ENCODE peak calls at places on chromosomes 11 and 22, in nine cellular contexts. O is suprapubic skin, Z is HepG2, E is sigmoid colon, K is transverse colon, I is H1, T is GM12878, H is K562, R is upper lobe of left lung. Y is an unnamed sample.

GRCh38 chr22:32446321-32446720 is 17.9 kb downstream of the BPIFC start:
- DNase-seq in K (no peak), I (no peak), E (no peak), H (no peak), O (no peak), Z (no peak), T (no peak), R (no peak), Y (no peak)

GRCh38 chr11:23632293-23632692 is 772.0 kb upstream of the CCDC179 start:
- DNase-seq in Z (no peak), K (no peak), R (no peak), O (no peak), I (no peak), H (no peak), T (no peak), E (no peak), Y (no peak)

GRCh38 chr11:84564180-84564866 is 1062.8 kb downstream of the DLG2 start:
- DNase-seq in H (peak; percentile 27), T (no peak), Z (peak; percentile 77), K (peak; percentile 51), O (no peak), R (no peak), E (no peak), I (no peak), Y (peak; percentile 27)

GRCh38 chr11:60739114-60739513 is 14.6 kb downstream of the MS4A18 start:
- DNase-seq in I (peak; percentile 57), R (no peak), Z (no peak), H (peak; percentile 21), T (no peak), E (no peak), K (no peak), O (no peak), Y (no peak)

GRCh38 chr22:46031066-46031465 is 54.1 kb upstream of the WNT7B start:
- DNase-seq in Z (no peak), E (peak; percentile 46), T (no peak), K (no peak), R (no peak), H (no peak), I (no peak), O (peak; percentile 59), Y (no peak)

GRCh38 chr11:12119502-12119901 is 9.1 kb downstream of the MICAL2 start:
- DNase-seq in H (no peak), O (no peak), Z (no peak), I (no peak), R (no peak), K (no peak), E (no peak), T (no peak), Y (no peak)

GRCh38 chr11:12187399-12187798 is 77.0 kb downstream of the MICAL2 start:
- DNase-seq in T (no peak), H (peak; percentile 33), Z (no peak), O (no peak), I (no peak), R (no peak), K (no peak), E (no peak), Y (no peak)

GRCh38 chr11:17391493-17392355 is 3.3 kb upstream of the KCNJ11 start:
- DNase-seq in K (no peak), E (no peak), I (no peak), O (no peak), H (no peak), Z (no peak), T (no peak), R (no peak), Y (no peak)

GRCh38 chr22:29842740-29843139 is 4.7 kb upstream of the ASCC2 start:
- DNase-seq in T (no peak), I (no peak), O (no peak), Z (peak; percentile 41), R (no peak), E (no peak), K (no peak), H (no peak), Y (no peak)

GRCh38 chr11:71451596-71452353 is 1.2 kb upstream of the NADSYN1 start:
- DNase-seq in E (peak; percentile 56), T (no peak), K (peak; percentile 46), Z (peak; percentile 14), R (no peak), I (no peak), H (no peak), O (peak; percentile 50), Y (no peak)

GRCh38 chr11:64729851-64730382 is 6.9 kb upstream of the NRXN2 start:
- DNase-seq in O (peak; percentile 62), I (peak; percentile 91), T (no peak), H (peak; percentile 78), Z (no peak), R (peak; percentile 90), K (peak; percentile 44), E (peak; percentile 63), Y (peak; percentile 55)

GRCh38 chr11:58503361-58503856 is 4.5 kb downstream of the OR5B21 start:
- DNase-seq in H (no peak), R (no peak), I (no peak), Z (no peak), E (no peak), T (peak; percentile 51), K (no peak), O (no peak), Y (no peak)
- TF ChIP-seq POLR2AphosphoS5 in H (no peak), R (no peak), I (no peak), Z (no peak), E (no peak), T (no peak), K (no peak), O (no peak), Y (no peak)

GRCh38 chr11:5291207-5291838 is 10.4 kb downstream of the OR51B4 start:
- DNase-seq in I (no peak), O (no peak), Z (peak; percentile 7), T (no peak), H (peak; percentile 49), R (no peak), E (no peak), K (no peak), Y (no peak)

GRCh38 chr11:5293028-5293427 is 8.7 kb downstream of the OR51B4 start:
- DNase-seq in E (no peak), O (no peak), R (no peak), Z (no peak), H (no peak), T (no peak), I (no peak), K (no peak), Y (no peak)

GRCh38 chr11:5288912-5289525 is 12.7 kb downstream of the OR51B4 start:
- DNase-seq in T (no peak), H (no peak), I (no peak), O (no peak), R (no peak), K (no peak), E (no peak), Z (no peak), Y (no peak)

GRCh38 chr11:5288108-5288911 is 13.4 kb downstream of the OR51B4 start:
- DNase-seq in I (no peak), R (no peak), T (no peak), E (no peak), O (no peak), Z (no peak), H (peak; percentile 74), K (no peak), Y (peak; percentile 37)

DNA sequence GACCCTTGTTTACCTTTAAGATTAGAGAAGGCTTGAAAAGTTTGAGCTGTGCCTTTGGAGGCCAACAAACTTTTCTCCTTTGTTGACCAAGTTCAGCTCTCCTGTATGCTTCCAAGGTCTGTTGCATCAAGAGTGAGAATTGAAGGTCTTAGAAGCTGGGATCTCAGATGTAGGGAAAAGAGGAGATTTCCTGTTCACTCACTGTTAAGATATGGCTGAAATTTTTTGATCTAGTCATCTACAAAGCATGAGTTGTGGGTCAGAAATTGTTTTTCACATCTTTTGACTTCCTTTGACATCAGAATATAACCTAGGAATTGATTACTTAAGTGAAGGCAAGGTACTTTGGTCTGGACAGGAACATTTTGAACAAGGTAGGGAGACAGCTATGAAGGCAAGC is 12.1 kb downstream of the OR51B4 start:
- DNase-seq in R (no peak), K (no peak), T (no peak), H (no peak), E (no peak), Z (no peak), O (no peak), I (no peak), Y (no peak)
- TF ChIP-seq POLR2A in R (no peak), K (no peak), T (no peak), H (no peak), E (no peak), Z (no peak), O (no peak), I (no peak), Y (no peak)

DNA sequence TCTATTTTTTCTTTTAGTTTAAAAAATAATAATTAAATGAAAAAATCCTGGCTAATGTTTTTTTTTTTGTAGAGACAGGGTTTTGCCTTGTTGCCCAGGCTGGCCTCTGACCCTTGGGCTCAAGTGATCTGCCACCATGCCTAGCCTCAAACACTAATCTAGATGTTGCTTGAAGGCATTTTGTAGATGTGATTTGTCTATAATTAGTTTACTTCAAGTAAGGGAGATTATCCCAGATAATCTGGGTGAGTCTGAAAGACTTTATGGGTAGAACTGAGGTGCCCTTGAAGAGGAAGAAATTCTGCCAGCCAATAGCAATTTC is 38.6 kb upstream of the RBFOX2 start:
- DNase-seq in I (no peak), Z (no peak), T (no peak), R (no peak), H (no peak), K (no peak), E (no peak), O (no peak), Y (no peak)
- TF ChIP-seq EP300 in I (no peak), Z (no peak), T (no peak), R (no peak), H (no peak), K (no peak), E (no peak), O (no peak), Y (no peak)

GRCh38 chr11:45994421-45995341 is 72.2 kb downstream of the LARGE2 start:
- DNase-seq in T (no peak), I (no peak), K (no peak), Z (no peak), R (no peak), O (no peak), H (peak; percentile 72), E (no peak), Y (no peak)
- TF ChIP-seq POLR2AphosphoS5 in T (no peak), I (peak; percentile 70), K (peak; percentile 57), Z (no peak), R (no peak), O (no peak), H (peak; percentile 94), E (no peak), Y (no peak)

GRCh38 chr11:1237128-1237580 is 14.3 kb downstream of the MUC5B start:
- DNase-seq in H (no peak), E (no peak), I (peak; percentile 26), O (no peak), R (no peak), T (no peak), Z (no peak), K (peak; percentile 90), Y (peak; percentile 61)

GRCh38 chr11:1234054-1234720 is 11.3 kb downstream of the MUC5B start:
- DNase-seq in R (peak; percentile 72), T (no peak), Z (no peak), K (peak; percentile 13), E (peak; percentile 61), I (peak; percentile 36), O (peak; percentile 61), H (no peak), Y (no peak)

GRCh38 chr11:1236316-1237127 is 13.7 kb downstream of the MUC5B start:
- DNase-seq in E (peak; percentile 53), R (peak; percentile 79), K (no peak), T (no peak), O (peak; percentile 54), I (peak; percentile 24), H (no peak), Z (no peak), Y (no peak)

GRCh38 chr11:1234771-1235614 is 12.1 kb downstream of the MUC5B start:
- DNase-seq in O (peak; percentile 50), Z (no peak), E (peak; percentile 48), R (peak; percentile 78), K (peak; percentile 7), T (no peak), H (no peak), I (peak; percentile 36), Y (no peak)

GRCh38 chr11:1235615-1236315 is 12.9 kb downstream of the MUC5B start:
- DNase-seq in R (no peak), O (peak; percentile 50), H (no peak), T (no peak), Z (no peak), E (peak; percentile 56), I (peak; percentile 38), K (peak; percentile 5), Y (no peak)
- TF ChIP-seq POLR2A in R (no peak), O (no peak), H (no peak), T (no peak), Z (no peak), E (no peak), I (no peak), K (no peak), Y (no peak)